ENCODE peak calls at places on chromosomes 1 and 21, in five cellular contexts. One of them, this sample, is unnamed.

GRCh38 chr1:72620453-72620852 is 338.1 kb upstream of the NEGR1 start:
- DNase-seq in fibroblast of mammary gland: no peak
- DNase-seq in fibroblast of pulmonary artery: peak; percentile 14
- DNase-seq in cardiac muscle cell: no peak
- DNase-seq in breast epithelium: no peak
- DNase-seq in this sample: no peak

GRCh38 chr1:214440219-214440965 is 111.0 kb downstream of the PTPN14 start:
- DNase-seq in fibroblast of mammary gland: no peak
- DNase-seq in cardiac muscle cell: peak; percentile 27
- DNase-seq in breast epithelium: no peak
- DNase-seq in fibroblast of pulmonary artery: no peak
- DNase-seq in this sample: peak; percentile 75

GRCh38 chr1:18077657-18078215 is 29.9 kb upstream of the IGSF21 start:
- DNase-seq in fibroblast of pulmonary artery: no peak
- DNase-seq in breast epithelium: no peak
- DNase-seq in fibroblast of mammary gland: no peak
- DNase-seq in cardiac muscle cell: no peak
- DNase-seq in this sample: no peak

GRCh38 chr1:108661030-108661609 is at the start of gene HENMT1:
- DNase-seq in cardiac muscle cell: peak; percentile 38
- DNase-seq in breast epithelium: peak; percentile 35
- DNase-seq in fibroblast of mammary gland: peak; percentile 68
- DNase-seq in fibroblast of pulmonary artery: peak; percentile 78
- DNase-seq in this sample: no peak

GRCh38 chr1:85188530-85188929 is 12.3 kb downstream of the SYDE2 start:
- DNase-seq in cardiac muscle cell: no peak
- DNase-seq in fibroblast of mammary gland: no peak
- DNase-seq in breast epithelium: no peak
- DNase-seq in fibroblast of pulmonary artery: no peak
- DNase-seq in this sample: no peak

GRCh38 chr1:159008744-159009188 is 941 bp upstream of the IFI16 start:
- DNase-seq in cardiac muscle cell: no peak
- DNase-seq in breast epithelium: no peak
- DNase-seq in fibroblast of pulmonary artery: no peak
- DNase-seq in fibroblast of mammary gland: peak; percentile 26
- DNase-seq in this sample: no peak

GRCh38 chr1:46446646-46447498 is 42.8 kb upstream of the DMBX1 start:
- DNase-seq in fibroblast of pulmonary artery: peak; percentile 73
- DNase-seq in breast epithelium: peak; percentile 67
- DNase-seq in cardiac muscle cell: peak; percentile 91
- DNase-seq in fibroblast of mammary gland: peak; percentile 62
- DNase-seq in this sample: peak; percentile 36

GRCh38 chr1:222104661-222105392 is 362.9 kb upstream of the DUSP10 start:
- DNase-seq in breast epithelium: no peak
- DNase-seq in fibroblast of pulmonary artery: no peak
- DNase-seq in fibroblast of mammary gland: no peak
- DNase-seq in cardiac muscle cell: no peak
- DNase-seq in this sample: peak; percentile 23

GRCh38 chr1:9437931-9438330 is 101.3 kb upstream of the SLC25A33 start:
- DNase-seq in fibroblast of mammary gland: peak; percentile 85
- DNase-seq in breast epithelium: peak; percentile 91
- DNase-seq in cardiac muscle cell: no peak
- DNase-seq in fibroblast of pulmonary artery: peak; percentile 54
- DNase-seq in this sample: no peak

GRCh38 chr1:203695116-203695515 is 68.5 kb downstream of the ATP2B4 start:
- DNase-seq in breast epithelium: no peak
- DNase-seq in fibroblast of mammary gland: no peak
- DNase-seq in fibroblast of pulmonary artery: peak; percentile 8
- DNase-seq in cardiac muscle cell: no peak
- DNase-seq in this sample: no peak

GRCh38 chr1:248807067-248807737 is 18.5 kb downstream of the SH3BP5L start:
- DNase-seq in breast epithelium: no peak
- DNase-seq in fibroblast of pulmonary artery: peak; percentile 60
- DNase-seq in cardiac muscle cell: peak; percentile 75
- DNase-seq in fibroblast of mammary gland: peak; percentile 48
- DNase-seq in this sample: peak; percentile 10

GRCh38 chr1:210786546-210786945 is 347.4 kb downstream of the KCNH1 start:
- DNase-seq in breast epithelium: no peak
- DNase-seq in fibroblast of mammary gland: no peak
- DNase-seq in fibroblast of pulmonary artery: no peak
- DNase-seq in cardiac muscle cell: no peak
- DNase-seq in this sample: no peak

GRCh38 chr1:160428655-160429054 is 28.3 kb downstream of the VANGL2 start:
- DNase-seq in fibroblast of pulmonary artery: peak; percentile 71
- DNase-seq in cardiac muscle cell: peak; percentile 55
- DNase-seq in breast epithelium: no peak
- DNase-seq in fibroblast of mammary gland: peak; percentile 45
- DNase-seq in this sample: no peak

GRCh38 chr1:204146309-204146708 is 5.5 kb downstream of the ETNK2 start:
- DNase-seq in cardiac muscle cell: no peak
- DNase-seq in fibroblast of pulmonary artery: no peak
- DNase-seq in fibroblast of mammary gland: no peak
- DNase-seq in breast epithelium: no peak
- DNase-seq in this sample: no peak

GRCh38 chr1:61132176-61133047 is 50.1 kb downstream of the NFIA start:
- DNase-seq in cardiac muscle cell: no peak
- DNase-seq in breast epithelium: no peak
- DNase-seq in fibroblast of pulmonary artery: peak; percentile 87
- DNase-seq in fibroblast of mammary gland: no peak
- DNase-seq in this sample: no peak

GRCh38 chr1:32470991-32471694 is 6.3 kb downstream of the ZBTB8B start:
- DNase-seq in breast epithelium: no peak
- DNase-seq in cardiac muscle cell: peak; percentile 19
- DNase-seq in fibroblast of mammary gland: no peak
- DNase-seq in fibroblast of pulmonary artery: no peak
- DNase-seq in this sample: no peak

GRCh38 chr1:155081472-155082300 is 3.0 kb downstream of the EFNA3 start:
- DNase-seq in fibroblast of pulmonary artery: no peak
- DNase-seq in fibroblast of mammary gland: no peak
- DNase-seq in cardiac muscle cell: peak; percentile 34
- DNase-seq in breast epithelium: no peak
- DNase-seq in this sample: no peak

GRCh38 chr1:156121441-156121840 is 6.9 kb downstream of the LMNA start:
- DNase-seq in breast epithelium: no peak
- DNase-seq in fibroblast of mammary gland: no peak
- DNase-seq in fibroblast of pulmonary artery: no peak
- DNase-seq in cardiac muscle cell: no peak
- DNase-seq in this sample: no peak

GRCh38 chr1:84117868-84118267 is 26.2 kb upstream of the PRKACB start:
- DNase-seq in fibroblast of pulmonary artery: peak; percentile 60
- DNase-seq in breast epithelium: no peak
- DNase-seq in fibroblast of mammary gland: peak; percentile 61
- DNase-seq in cardiac muscle cell: no peak
- DNase-seq in this sample: no peak

GRCh38 chr1:233107130-233107529 is 156.7 kb downstream of the NTPCR start:
- DNase-seq in fibroblast of pulmonary artery: no peak
- DNase-seq in fibroblast of mammary gland: no peak
- DNase-seq in breast epithelium: no peak
- DNase-seq in cardiac muscle cell: no peak
- DNase-seq in this sample: no peak

GRCh38 chr21:44871576-44872265 is 1.8 kb downstream of the PTTG1IP start:
- DNase-seq in fibroblast of pulmonary artery: peak; percentile 86
- DNase-seq in fibroblast of mammary gland: peak; percentile 90
- DNase-seq in cardiac muscle cell: peak; percentile 94
- DNase-seq in breast epithelium: no peak
- DNase-seq in this sample: no peak

GRCh38 chr1:156480411-156481192 is 20.0 kb downstream of the MEF2D start:
- DNase-seq in fibroblast of pulmonary artery: no peak
- DNase-seq in breast epithelium: no peak
- DNase-seq in cardiac muscle cell: peak; percentile 79
- DNase-seq in fibroblast of mammary gland: peak; percentile 49
- DNase-seq in this sample: no peak

GRCh38 chr1:97467445-97467844 is 453.4 kb downstream of the DPYD start:
- DNase-seq in cardiac muscle cell: no peak
- DNase-seq in fibroblast of mammary gland: no peak
- DNase-seq in fibroblast of pulmonary artery: no peak
- DNase-seq in breast epithelium: no peak
- DNase-seq in this sample: no peak

GRCh38 chr1:46520063-46520911 is 30.7 kb downstream of the DMBX1 start:
- DNase-seq in breast epithelium: no peak
- DNase-seq in fibroblast of pulmonary artery: peak; percentile 70
- DNase-seq in cardiac muscle cell: peak; percentile 82
- DNase-seq in fibroblast of mammary gland: peak; percentile 61
- DNase-seq in this sample: no peak

GRCh38 chr1:59427155-59427554 is 130.3 kb downstream of the FGGY start:
- DNase-seq in cardiac muscle cell: peak; percentile 17
- DNase-seq in breast epithelium: peak; percentile 56
- DNase-seq in fibroblast of mammary gland: peak; percentile 59
- DNase-seq in fibroblast of pulmonary artery: no peak
- DNase-seq in this sample: no peak

GRCh38 chr1:43893020-43893419 is 40.6 kb upstream of the ARTN start:
- DNase-seq in breast epithelium: no peak
- DNase-seq in fibroblast of pulmonary artery: no peak
- DNase-seq in cardiac muscle cell: no peak
- DNase-seq in fibroblast of mammary gland: peak; percentile 53
- DNase-seq in this sample: no peak

DNA sequence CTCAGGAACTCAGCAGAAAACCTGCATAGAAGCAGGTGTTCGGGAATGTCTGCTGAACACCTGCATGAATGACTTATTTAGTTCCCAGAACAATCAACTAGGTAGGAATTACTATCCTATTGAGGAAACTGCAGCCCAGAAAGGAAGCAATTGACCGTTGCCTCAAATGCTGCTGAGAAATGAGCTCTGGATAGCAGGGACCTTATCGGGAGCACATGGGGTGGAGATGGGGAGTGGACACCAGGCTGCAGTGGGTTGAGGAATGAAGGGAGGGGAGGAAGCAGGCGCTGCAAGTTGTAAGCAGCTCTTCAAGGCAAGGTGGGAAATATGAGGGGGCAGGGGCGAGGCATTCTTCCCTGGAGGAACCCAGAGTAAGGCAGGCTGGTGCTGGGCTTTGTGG is 10.8 kb upstream of the CDCP2 start:
- DNase-seq in fibroblast of pulmonary artery: no peak
- DNase-seq in cardiac muscle cell: no peak
- DNase-seq in fibroblast of mammary gland: no peak
- DNase-seq in breast epithelium: no peak
- DNase-seq in this sample: no peak
- H3K4me3 ChIP-seq in fibroblast of pulmonary artery: no peak overlapping the region
- H3K4me3 ChIP-seq in cardiac muscle cell: no peak overlapping the region
- H3K4me3 ChIP-seq in fibroblast of mammary gland: no peak overlapping the region
- H3K4me3 ChIP-seq in breast epithelium: no peak overlapping the region
- H3K4me3 ChIP-seq in this sample: no peak overlapping the region

GRCh38 chr21:38611262-38611661 is 113.0 kb upstream of the ERG start:
- DNase-seq in breast epithelium: no peak
- DNase-seq in fibroblast of pulmonary artery: no peak
- DNase-seq in cardiac muscle cell: no peak
- DNase-seq in fibroblast of mammary gland: no peak
- DNase-seq in this sample: no peak

GRCh38 chr21:38610573-38611251 is 112.4 kb upstream of the ERG start:
- DNase-seq in fibroblast of pulmonary artery: no peak
- DNase-seq in fibroblast of mammary gland: no peak
- DNase-seq in cardiac muscle cell: no peak
- DNase-seq in breast epithelium: no peak
- DNase-seq in this sample: no peak

GRCh38 chr21:38613686-38614085 is 115.4 kb upstream of the ERG start:
- DNase-seq in cardiac muscle cell: no peak
- DNase-seq in breast epithelium: no peak
- DNase-seq in fibroblast of pulmonary artery: no peak
- DNase-seq in fibroblast of mammary gland: no peak
- DNase-seq in this sample: no peak

GRCh38 chr21:38609580-38609979 is 111.3 kb upstream of the ERG start:
- DNase-seq in cardiac muscle cell: no peak
- DNase-seq in breast epithelium: no peak
- DNase-seq in fibroblast of pulmonary artery: no peak
- DNase-seq in fibroblast of mammary gland: no peak
- DNase-seq in this sample: no peak

DNA sequence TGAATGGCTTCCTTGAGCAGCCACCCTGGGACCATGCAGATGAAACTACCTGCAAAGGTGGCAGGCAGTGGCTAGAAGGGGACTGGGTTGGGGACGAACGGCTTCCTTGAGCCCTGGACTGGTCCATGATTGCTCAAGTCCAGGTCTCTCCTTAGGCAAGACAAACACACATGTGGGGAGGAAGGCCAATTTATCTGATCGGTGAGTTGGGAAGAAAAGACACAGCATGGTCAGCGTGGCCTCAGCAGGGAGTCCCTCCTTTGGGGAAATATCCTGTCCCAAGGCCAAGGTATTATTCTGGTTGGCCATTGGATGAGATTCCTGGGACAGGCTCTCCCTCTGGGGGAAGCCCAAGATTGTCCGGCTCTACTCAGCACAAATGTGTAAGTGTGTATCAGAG is 116.3 kb upstream of the ERG start:
- DNase-seq in fibroblast of mammary gland: no peak
- DNase-seq in cardiac muscle cell: no peak
- DNase-seq in breast epithelium: no peak
- DNase-seq in fibroblast of pulmonary artery: no peak
- DNase-seq in this sample: no peak
- TF ChIP-seq CTCF in fibroblast of mammary gland: no peak
- TF ChIP-seq CTCF in cardiac muscle cell: no peak
- TF ChIP-seq CTCF in breast epithelium: no peak
- TF ChIP-seq CTCF in fibroblast of pulmonary artery: no peak
- TF ChIP-seq CTCF in this sample: no peak

GRCh38 chr21:29892379-29892778 is 47.4 kb downstream of the GRIK1 start:
- DNase-seq in cardiac muscle cell: no peak
- DNase-seq in fibroblast of mammary gland: no peak
- DNase-seq in fibroblast of pulmonary artery: no peak
- DNase-seq in breast epithelium: no peak
- DNase-seq in this sample: no peak
- H3K4me3 ChIP-seq in cardiac muscle cell: no peak overlapping the region
- H3K4me3 ChIP-seq in fibroblast of mammary gland: no peak overlapping the region
- H3K4me3 ChIP-seq in fibroblast of pulmonary artery: no peak overlapping the region
- H3K4me3 ChIP-seq in breast epithelium: no peak overlapping the region
- H3K4me3 ChIP-seq in this sample: no peak overlapping the region

GRCh38 chr1:153670859-153671622 is at the start of gene ILF2:
- DNase-seq in fibroblast of pulmonary artery: peak; percentile 100
- DNase-seq in breast epithelium: peak; percentile 99
- DNase-seq in cardiac muscle cell: peak; percentile 99
- DNase-seq in fibroblast of mammary gland: peak; percentile 100
- DNase-seq in this sample: peak; percentile 99
- TF ChIP-seq CTCF in fibroblast of pulmonary artery: peak; percentile 29
- TF ChIP-seq CTCF in breast epithelium: no peak
- TF ChIP-seq CTCF in cardiac muscle cell: peak; percentile 33
- TF ChIP-seq CTCF in fibroblast of mammary gland: peak; percentile 24
- TF ChIP-seq CTCF in this sample: peak; percentile 47